ENCODE peak calls at places on chromosomes 13 and 19, in eight cellular contexts. F is body of pancreas, J is tibial nerve, L is heart left ventricle, B is HepG2, I is ovary, D is stomach, H is NB4. G is an unnamed sample.

GRCh38 chr19:1746401-1747284 is 6.7 kb upstream of the ONECUT3 start:
- DNase-seq in F (no peak), I (no peak), B (no peak), J (no peak), L (no peak), D (peak; percentile 29), H (peak; percentile 69), G (no peak)

GRCh38 chr13:29754486-29754806 is 96.0 kb downstream of the UBL3 start:
- DNase-seq in H (peak; percentile 24), B (peak; percentile 47), D (no peak), I (no peak), J (no peak), L (no peak), F (no peak), G (no peak)

GRCh38 chr19:15264061-15264932 is 32.0 kb upstream of the EPHX3 start:
- DNase-seq in H (peak; percentile 73), J (peak; percentile 57), F (peak; percentile 86), L (peak; percentile 75), D (peak; percentile 80), I (peak; percentile 81), B (peak; percentile 56), G (peak; percentile 69)

GRCh38 chr19:28465317-28466086 is 747.4 kb downstream of the UQCRFS1 start:
- DNase-seq in F (no peak), H (no peak), I (no peak), J (no peak), L (no peak), B (no peak), D (no peak), G (no peak)

GRCh38 chr19:51186323-51186722 is 38.6 kb upstream of the CD33 start:
- DNase-seq in I (no peak), J (no peak), D (no peak), L (no peak), F (no peak), H (no peak), B (no peak), G (no peak)

GRCh38 chr13:61765940-61766666 is 350.5 kb upstream of the PCDH20 start:
- DNase-seq in L (no peak), J (no peak), I (no peak), H (no peak), F (no peak), D (no peak), B (no peak), G (no peak)

GRCh38 chr19:36213793-36214387 is 575 bp downstream of the ZNF565 start:
- DNase-seq in L (no peak), I (no peak), B (no peak), H (no peak), J (no peak), D (no peak), F (peak; percentile 25), G (no peak)

GRCh38 chr13:26785845-26786630 is 25.5 kb upstream of the GPR12 start:
- DNase-seq in B (no peak), D (peak; percentile 28), I (no peak), L (peak; percentile 31), J (no peak), H (peak; percentile 88), F (peak; percentile 44), G (no peak)

GRCh38 chr13:43529796-43530195 is 257.0 kb downstream of the ENOX1 start:
- DNase-seq in H (no peak), J (no peak), D (no peak), I (no peak), B (no peak), L (no peak), F (no peak), G (no peak)

GRCh38 chr13:109628251-109628699 is 158.1 kb downstream of the IRS2 start:
- DNase-seq in I (no peak), H (no peak), D (no peak), B (no peak), F (no peak), J (no peak), L (no peak), G (no peak)

GRCh38 chr13:24911135-24911524 is 147.2 kb downstream of the RNF17 start:
- DNase-seq in H (peak; percentile 83), F (no peak), B (no peak), D (no peak), J (no peak), L (no peak), I (no peak), G (no peak)

GRCh38 chr13:94088742-94089141 is 390.7 kb downstream of the DCT start:
- DNase-seq in L (no peak), J (no peak), F (no peak), B (no peak), D (no peak), H (no peak), I (no peak), G (no peak)

GRCh38 chr13:25902946-25903345 is 148.9 kb downstream of the SHISA2 start:
- DNase-seq in F (no peak), H (no peak), I (no peak), L (no peak), D (no peak), B (no peak), J (no peak), G (no peak)

GRCh38 chr19:9842834-9843625 is 7.9 kb downstream of the PIN1 start:
- DNase-seq in L (no peak), J (no peak), F (no peak), I (no peak), D (no peak), H (no peak), B (no peak), G (no peak)

GRCh38 chr19:5628919-5629481 is 6.1 kb downstream of the SAFB start:
- DNase-seq in D (no peak), I (no peak), L (no peak), F (no peak), H (peak; percentile 71), J (no peak), B (no peak), G (no peak)

GRCh38 chr13:106352850-106353249 is 182.6 kb downstream of the EFNB2 start:
- DNase-seq in H (no peak), I (no peak), B (no peak), L (no peak), J (no peak), D (no peak), F (no peak), G (no peak)

GRCh38 chr13:108835082-108835481 is 205.7 kb downstream of the MYO16 start:
- DNase-seq in F (no peak), H (no peak), B (no peak), D (no peak), I (no peak), L (no peak), J (no peak), G (no peak)

GRCh38 chr13:28983661-28984060 is 163.5 kb downstream of the MTUS2 start:
- DNase-seq in J (no peak), H (no peak), F (peak; percentile 66), D (peak; percentile 27), L (no peak), B (no peak), I (no peak), G (no peak)

GRCh38 chr13:62760724-62761123 is 1345.1 kb upstream of the PCDH20 start:
- DNase-seq in D (no peak), F (no peak), L (no peak), B (no peak), H (no peak), I (no peak), J (no peak), G (no peak)

GRCh38 chr19:3665681-3666544 is 34.4 kb downstream of the PIP5K1C start:
- DNase-seq in H (peak; percentile 34), L (peak; percentile 72), I (peak; percentile 77), F (peak; percentile 74), J (peak; percentile 42), D (peak; percentile 69), B (peak; percentile 13), G (no peak)

DNA sequence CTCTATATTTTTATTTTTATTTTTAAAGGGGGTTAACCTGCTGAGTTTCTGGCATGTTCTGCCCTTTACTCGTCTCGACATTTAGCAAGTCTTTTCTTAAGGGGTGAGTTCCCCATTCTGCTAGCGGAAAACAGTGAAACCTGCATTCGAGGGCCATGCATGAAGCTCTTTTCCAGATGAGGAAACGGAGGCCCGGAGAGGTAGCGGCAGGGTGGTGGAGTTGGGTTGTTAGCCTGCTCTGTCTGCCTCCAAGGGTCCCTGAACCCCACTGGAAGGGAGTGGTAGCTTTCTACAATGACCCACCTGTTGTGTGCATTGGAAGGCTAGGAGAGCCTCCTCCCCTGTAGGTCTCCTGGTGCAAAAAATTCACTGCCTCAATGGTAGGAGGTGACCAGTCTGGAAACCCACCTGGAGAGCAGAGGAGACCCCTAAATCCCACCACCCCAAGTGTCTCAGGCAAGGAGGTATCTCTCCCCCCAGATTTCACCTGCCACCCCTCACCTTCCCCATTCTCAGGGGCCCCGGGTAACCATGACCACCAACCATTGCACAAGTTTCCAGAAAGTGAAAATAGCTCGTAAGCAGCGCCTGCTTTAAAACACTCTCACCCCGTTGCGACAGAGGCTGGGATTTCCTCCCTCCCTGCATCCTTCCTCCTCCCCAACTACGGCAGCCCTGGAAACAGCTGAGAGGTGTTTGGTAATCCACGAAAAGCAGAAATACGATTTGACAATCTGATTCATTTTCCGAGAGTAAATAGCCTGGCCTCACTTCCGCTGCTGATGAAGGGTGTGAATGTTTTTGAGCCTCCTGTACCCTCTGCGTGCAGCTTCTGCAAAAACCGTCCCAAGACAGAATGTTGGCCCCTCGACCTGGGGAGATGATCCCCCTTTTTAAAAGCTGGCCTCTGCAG is 3.5 kb downstream of the KLF2 start:
- DNase-seq in F (peak; percentile 57), J (peak; percentile 78), H (peak; percentile 99), L (peak; percentile 75), B (no peak), I (peak; percentile 89), D (peak; percentile 73), G (peak; percentile 62)
- H3K4me3 ChIP-seq in F (no peak overlapping the region), J (peak overlapping the region; percentile 66), H (peak overlapping the region; percentile 23), L (peak overlapping the region; percentile 70), B (no peak overlapping the region), I (peak overlapping the region; percentile 70), D (peak overlapping the region; percentile 89), G (peak overlapping the region; percentile 94)

DNA sequence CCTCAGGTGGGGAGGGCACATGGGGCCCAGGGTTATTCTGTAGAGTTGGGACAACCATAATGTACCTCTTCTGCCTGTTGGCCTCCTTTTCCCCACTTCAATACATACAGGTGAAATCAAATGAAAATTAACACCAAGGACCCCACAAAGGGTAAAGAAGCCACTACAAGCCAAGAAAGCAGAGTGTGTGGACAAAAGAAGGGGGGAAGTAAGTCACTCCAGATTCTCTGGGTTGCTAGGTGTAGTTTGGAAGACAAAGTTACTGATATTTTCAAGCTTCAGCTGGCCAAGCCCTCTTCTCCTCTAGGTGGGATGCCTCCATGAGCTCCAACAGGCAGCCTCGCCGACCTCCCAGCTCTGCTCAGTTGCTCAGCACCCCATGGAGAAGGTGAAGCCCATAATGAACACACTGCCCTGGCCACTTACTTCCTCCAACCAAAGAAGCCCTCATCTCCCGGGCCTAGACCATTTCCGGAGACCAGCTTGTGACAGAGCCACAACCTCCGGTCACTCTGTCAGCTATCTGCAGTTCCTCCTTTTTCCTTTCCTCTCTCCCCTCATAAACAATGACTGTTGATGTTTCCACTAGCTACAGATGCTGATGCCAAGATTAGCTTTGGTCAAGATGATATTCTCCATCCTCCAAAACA is 66.8 kb upstream of the MED4 start:
- DNase-seq in D (peak; percentile 36), L (peak; percentile 60), B (no peak), F (peak; percentile 9), I (peak; percentile 24), J (peak; percentile 29), H (peak; percentile 95), G (no peak)
- TF ChIP-seq POLR2A in D (no peak), L (no peak), B (no peak), F (no peak), I (no peak), J (no peak), H (peak; percentile 8), G (no peak)

GRCh38 chr13:97429681-97430081 is 4.3 kb upstream of the RAP2A start:
- DNase-seq in J (no peak), D (no peak), H (peak; percentile 84), B (no peak), L (no peak), F (no peak), I (no peak), G (no peak)
- H3K4me3 ChIP-seq in J (no peak overlapping the region), D (no peak overlapping the region), H (peak overlapping the region; percentile 52), B (no peak overlapping the region), L (no peak overlapping the region), F (no peak overlapping the region), I (no peak overlapping the region), G (peak overlapping the region; percentile 30)

GRCh38 chr19:16465239-16465638 is 6.5 kb downstream of the EPS15L1 start:
- DNase-seq in D (no peak), B (no peak), F (no peak), J (no peak), H (no peak), I (no peak), L (no peak), G (no peak)
- TF ChIP-seq POLR2A in D (no peak), B (no peak), F (no peak), J (no peak), H (no peak), I (no peak), L (no peak), G (no peak)

G was measured in breast epithelium.